ENCODE peak calls at places on chromosomes 11 and 22, in seven cellular contexts. One of them, this sample, is unnamed.

GRCh38 chr22:20198527-20199319 is 47.9 kb upstream of the CCDC188 start:
- DNase-seq in NCI-H2081: no peak
- DNase-seq in AG08395: no peak
- DNase-seq in head of caudate nucleus: no peak
- DNase-seq in CD4-positive, CD25-positive, alpha-beta regulatory T cell: no peak
- DNase-seq in body of pancreas: no peak
- DNase-seq in posterior vena cava: no peak
- DNase-seq in this sample: no peak

GRCh38 chr11:17768547-17768946 is 34.0 kb downstream of the KCNC1 start:
- DNase-seq in head of caudate nucleus: no peak
- DNase-seq in body of pancreas: no peak
- DNase-seq in NCI-H2081: no peak
- DNase-seq in CD4-positive, CD25-positive, alpha-beta regulatory T cell: no peak
- DNase-seq in AG08395: no peak
- DNase-seq in posterior vena cava: peak; percentile 30
- DNase-seq in this sample: no peak

GRCh38 chr11:47980907-47981621 is 705 bp downstream of the PTPRJ start:
- DNase-seq in posterior vena cava: peak; percentile 84
- DNase-seq in NCI-H2081: peak; percentile 27
- DNase-seq in body of pancreas: peak; percentile 68
- DNase-seq in head of caudate nucleus: peak; percentile 51
- DNase-seq in CD4-positive, CD25-positive, alpha-beta regulatory T cell: no peak
- DNase-seq in AG08395: peak; percentile 67
- DNase-seq in this sample: peak; percentile 35

GRCh38 chr11:37710031-37710430 is 1112.0 kb upstream of the RAG2 start:
- DNase-seq in body of pancreas: no peak
- DNase-seq in CD4-positive, CD25-positive, alpha-beta regulatory T cell: no peak
- DNase-seq in NCI-H2081: no peak
- DNase-seq in posterior vena cava: no peak
- DNase-seq in AG08395: no peak
- DNase-seq in head of caudate nucleus: no peak
- DNase-seq in this sample: no peak

GRCh38 chr11:57248780-57249383 is 11.8 kb upstream of the APLNR start:
- DNase-seq in CD4-positive, CD25-positive, alpha-beta regulatory T cell: peak; percentile 23
- DNase-seq in posterior vena cava: peak; percentile 89
- DNase-seq in AG08395: peak; percentile 84
- DNase-seq in body of pancreas: peak; percentile 41
- DNase-seq in head of caudate nucleus: peak; percentile 35
- DNase-seq in NCI-H2081: no peak
- DNase-seq in this sample: peak; percentile 33

GRCh38 chr11:102564110-102564509 is 33.6 kb upstream of the MMP7 start:
- DNase-seq in posterior vena cava: no peak
- DNase-seq in NCI-H2081: no peak
- DNase-seq in AG08395: peak; percentile 66
- DNase-seq in CD4-positive, CD25-positive, alpha-beta regulatory T cell: peak; percentile 41
- DNase-seq in head of caudate nucleus: no peak
- DNase-seq in body of pancreas: no peak
- DNase-seq in this sample: peak; percentile 86

GRCh38 chr11:102047305-102047924 is at the start of gene CFAP300:
- DNase-seq in head of caudate nucleus: peak; percentile 46
- DNase-seq in AG08395: peak; percentile 95
- DNase-seq in NCI-H2081: peak; percentile 90
- DNase-seq in body of pancreas: peak; percentile 78
- DNase-seq in posterior vena cava: peak; percentile 97
- DNase-seq in CD4-positive, CD25-positive, alpha-beta regulatory T cell: peak; percentile 62
- DNase-seq in this sample: peak; percentile 63

GRCh38 chr11:11335043-11335442 is 18.0 kb downstream of the CSNK2A3 start:
- DNase-seq in body of pancreas: no peak
- DNase-seq in AG08395: no peak
- DNase-seq in NCI-H2081: no peak
- DNase-seq in head of caudate nucleus: no peak
- DNase-seq in posterior vena cava: no peak
- DNase-seq in CD4-positive, CD25-positive, alpha-beta regulatory T cell: no peak
- DNase-seq in this sample: no peak

GRCh38 chr11:127411283-127411682 is 410.7 kb upstream of the KIRREL3 start:
- DNase-seq in CD4-positive, CD25-positive, alpha-beta regulatory T cell: no peak
- DNase-seq in posterior vena cava: no peak
- DNase-seq in NCI-H2081: no peak
- DNase-seq in body of pancreas: no peak
- DNase-seq in head of caudate nucleus: no peak
- DNase-seq in AG08395: no peak
- DNase-seq in this sample: no peak

GRCh38 chr11:6320411-6321207 is at the start of gene CAVIN3:
- DNase-seq in AG08395: peak; percentile 80
- DNase-seq in CD4-positive, CD25-positive, alpha-beta regulatory T cell: peak; percentile 83
- DNase-seq in NCI-H2081: no peak
- DNase-seq in head of caudate nucleus: no peak
- DNase-seq in posterior vena cava: peak; percentile 97
- DNase-seq in body of pancreas: peak; percentile 87
- DNase-seq in this sample: peak; percentile 29

GRCh38 chr11:120326845-120327281 is 1.8 kb downstream of the TLCD5 start:
- DNase-seq in CD4-positive, CD25-positive, alpha-beta regulatory T cell: no peak
- DNase-seq in head of caudate nucleus: no peak
- DNase-seq in posterior vena cava: no peak
- DNase-seq in body of pancreas: no peak
- DNase-seq in NCI-H2081: no peak
- DNase-seq in AG08395: no peak
- DNase-seq in this sample: peak; percentile 84

GRCh38 chr22:27501191-27501936 is 300.2 kb downstream of the MN1 start:
- DNase-seq in posterior vena cava: peak; percentile 8
- DNase-seq in body of pancreas: peak; percentile 57
- DNase-seq in head of caudate nucleus: no peak
- DNase-seq in CD4-positive, CD25-positive, alpha-beta regulatory T cell: no peak
- DNase-seq in AG08395: no peak
- DNase-seq in NCI-H2081: no peak
- DNase-seq in this sample: no peak

GRCh38 chr11:2387266-2387982 is 10.3 kb downstream of the CD81 start:
- DNase-seq in body of pancreas: no peak
- DNase-seq in posterior vena cava: no peak
- DNase-seq in head of caudate nucleus: no peak
- DNase-seq in NCI-H2081: no peak
- DNase-seq in AG08395: peak; percentile 50
- DNase-seq in CD4-positive, CD25-positive, alpha-beta regulatory T cell: peak; percentile 39
- DNase-seq in this sample: no peak

GRCh38 chr11:124415356-124415923 is 9.2 kb downstream of the OR8B4 start:
- DNase-seq in AG08395: no peak
- DNase-seq in NCI-H2081: peak; percentile 45
- DNase-seq in body of pancreas: no peak
- DNase-seq in head of caudate nucleus: no peak
- DNase-seq in posterior vena cava: no peak
- DNase-seq in CD4-positive, CD25-positive, alpha-beta regulatory T cell: peak; percentile 43
- DNase-seq in this sample: no peak

GRCh38 chr22:27416553-27417427 is 384.8 kb downstream of the MN1 start:
- DNase-seq in CD4-positive, CD25-positive, alpha-beta regulatory T cell: no peak
- DNase-seq in posterior vena cava: no peak
- DNase-seq in AG08395: peak; percentile 91
- DNase-seq in head of caudate nucleus: no peak
- DNase-seq in NCI-H2081: peak; percentile 59
- DNase-seq in body of pancreas: no peak
- DNase-seq in this sample: no peak

This sample was measured in small intestine.